ENCODE peak calls at places on chromosomes 11 and 22, in seven cellular contexts. One of them, this sample, is unnamed.

GRCh38 chr11:17991799-17992433 is 20.9 kb downstream of the SERGEF start:
- DNase-seq in prostate gland: no peak
- DNase-seq in lower lobe of right lung: no peak
- DNase-seq in left ventricle myocardium inferior: no peak
- DNase-seq in thoracic aorta: no peak
- DNase-seq in right cardiac atrium: no peak
- DNase-seq in substantia nigra: no peak
- DNase-seq in this sample: no peak

GRCh38 chr22:42156121-42156520 is 25.5 kb upstream of the CYP2D6 start:
- DNase-seq in prostate gland: no peak
- DNase-seq in lower lobe of right lung: no peak
- DNase-seq in left ventricle myocardium inferior: no peak
- DNase-seq in thoracic aorta: no peak
- DNase-seq in right cardiac atrium: no peak
- DNase-seq in substantia nigra: no peak
- DNase-seq in this sample: no peak

GRCh38 chr11:506238-506949 is 648 bp downstream of the RNH1 start:
- DNase-seq in prostate gland: peak; percentile 95
- DNase-seq in lower lobe of right lung: peak; percentile 99
- DNase-seq in left ventricle myocardium inferior: peak; percentile 98
- DNase-seq in thoracic aorta: peak; percentile 81
- DNase-seq in right cardiac atrium: peak; percentile 99
- DNase-seq in substantia nigra: peak; percentile 92
- DNase-seq in this sample: peak; percentile 98

GRCh38 chr22:46539169-46539568 is 1.7 kb upstream of the CELSR1 start:
- DNase-seq in prostate gland: peak; percentile 44
- DNase-seq in lower lobe of right lung: no peak
- DNase-seq in left ventricle myocardium inferior: no peak
- DNase-seq in thoracic aorta: no peak
- DNase-seq in right cardiac atrium: peak; percentile 3
- DNase-seq in substantia nigra: no peak
- DNase-seq in this sample: no peak

GRCh38 chr11:128496249-128496648 is 91.1 kb downstream of the ETS1 start:
- DNase-seq in prostate gland: no peak
- DNase-seq in lower lobe of right lung: no peak
- DNase-seq in left ventricle myocardium inferior: no peak
- DNase-seq in thoracic aorta: no peak
- DNase-seq in right cardiac atrium: no peak
- DNase-seq in substantia nigra: no peak
- DNase-seq in this sample: no peak

GRCh38 chr22:45468872-45469572 is 33.7 kb upstream of the FBLN1 start:
- DNase-seq in prostate gland: no peak
- DNase-seq in lower lobe of right lung: no peak
- DNase-seq in left ventricle myocardium inferior: no peak
- DNase-seq in thoracic aorta: no peak
- DNase-seq in right cardiac atrium: no peak
- DNase-seq in substantia nigra: no peak
- DNase-seq in this sample: no peak

GRCh38 chr22:39388261-39389011 is 11.1 kb upstream of the TAB1 start:
- DNase-seq in prostate gland: peak; percentile 68
- DNase-seq in lower lobe of right lung: peak; percentile 85
- DNase-seq in left ventricle myocardium inferior: peak; percentile 84
- DNase-seq in thoracic aorta: peak; percentile 41
- DNase-seq in right cardiac atrium: peak; percentile 96
- DNase-seq in substantia nigra: no peak
- DNase-seq in this sample: peak; percentile 73

GRCh38 chr11:65133724-65134123 is 595 bp downstream of the SYVN1 start:
- DNase-seq in prostate gland: no peak
- DNase-seq in lower lobe of right lung: no peak
- DNase-seq in left ventricle myocardium inferior: peak; percentile 39
- DNase-seq in thoracic aorta: no peak
- DNase-seq in right cardiac atrium: peak; percentile 84
- DNase-seq in substantia nigra: no peak
- DNase-seq in this sample: no peak

GRCh38 chr22:50606126-50606525 is 5.5 kb downstream of the MAPK8IP2 start:
- DNase-seq in prostate gland: no peak
- DNase-seq in lower lobe of right lung: no peak
- DNase-seq in left ventricle myocardium inferior: no peak
- DNase-seq in thoracic aorta: no peak
- DNase-seq in right cardiac atrium: peak; percentile 23
- DNase-seq in substantia nigra: no peak
- DNase-seq in this sample: no peak

GRCh38 chr11:13668957-13669521 is 571 bp downstream of the FAR1 start:
- DNase-seq in prostate gland: peak; percentile 37
- DNase-seq in lower lobe of right lung: peak; percentile 68
- DNase-seq in left ventricle myocardium inferior: peak; percentile 36
- DNase-seq in thoracic aorta: peak; percentile 4
- DNase-seq in right cardiac atrium: no peak
- DNase-seq in substantia nigra: no peak
- DNase-seq in this sample: no peak

GRCh38 chr22:46070722-46071450 is 79.4 kb upstream of the PPARA start:
- DNase-seq in prostate gland: no peak
- DNase-seq in lower lobe of right lung: peak; percentile 80
- DNase-seq in left ventricle myocardium inferior: peak; percentile 78
- DNase-seq in thoracic aorta: no peak
- DNase-seq in right cardiac atrium: peak; percentile 92
- DNase-seq in substantia nigra: peak; percentile 90
- DNase-seq in this sample: no peak

GRCh38 chr22:29387921-29388758 is at the start of gene AP1B1:
- DNase-seq in prostate gland: peak; percentile 90
- DNase-seq in lower lobe of right lung: peak; percentile 98
- DNase-seq in left ventricle myocardium inferior: peak; percentile 95
- DNase-seq in thoracic aorta: peak; percentile 71
- DNase-seq in right cardiac atrium: peak; percentile 98
- DNase-seq in substantia nigra: peak; percentile 51
- DNase-seq in this sample: peak; percentile 86

GRCh38 chr11:83852775-83853442 is 566.7 kb upstream of the CCDC90B start:
- DNase-seq in prostate gland: no peak
- DNase-seq in lower lobe of right lung: no peak
- DNase-seq in left ventricle myocardium inferior: no peak
- DNase-seq in thoracic aorta: no peak
- DNase-seq in right cardiac atrium: no peak
- DNase-seq in substantia nigra: no peak
- DNase-seq in this sample: no peak

GRCh38 chr11:85945296-85945695 is 90.1 kb downstream of the CCDC83 start:
- DNase-seq in prostate gland: no peak
- DNase-seq in lower lobe of right lung: no peak
- DNase-seq in left ventricle myocardium inferior: no peak
- DNase-seq in thoracic aorta: no peak
- DNase-seq in right cardiac atrium: no peak
- DNase-seq in substantia nigra: no peak
- DNase-seq in this sample: no peak

GRCh38 chr11:12841946-12842630 is 167.0 kb upstream of the RASSF10 start:
- DNase-seq in prostate gland: peak; percentile 28
- DNase-seq in lower lobe of right lung: no peak
- DNase-seq in left ventricle myocardium inferior: no peak
- DNase-seq in thoracic aorta: no peak
- DNase-seq in right cardiac atrium: no peak
- DNase-seq in substantia nigra: no peak
- DNase-seq in this sample: peak; percentile 52

DNA sequence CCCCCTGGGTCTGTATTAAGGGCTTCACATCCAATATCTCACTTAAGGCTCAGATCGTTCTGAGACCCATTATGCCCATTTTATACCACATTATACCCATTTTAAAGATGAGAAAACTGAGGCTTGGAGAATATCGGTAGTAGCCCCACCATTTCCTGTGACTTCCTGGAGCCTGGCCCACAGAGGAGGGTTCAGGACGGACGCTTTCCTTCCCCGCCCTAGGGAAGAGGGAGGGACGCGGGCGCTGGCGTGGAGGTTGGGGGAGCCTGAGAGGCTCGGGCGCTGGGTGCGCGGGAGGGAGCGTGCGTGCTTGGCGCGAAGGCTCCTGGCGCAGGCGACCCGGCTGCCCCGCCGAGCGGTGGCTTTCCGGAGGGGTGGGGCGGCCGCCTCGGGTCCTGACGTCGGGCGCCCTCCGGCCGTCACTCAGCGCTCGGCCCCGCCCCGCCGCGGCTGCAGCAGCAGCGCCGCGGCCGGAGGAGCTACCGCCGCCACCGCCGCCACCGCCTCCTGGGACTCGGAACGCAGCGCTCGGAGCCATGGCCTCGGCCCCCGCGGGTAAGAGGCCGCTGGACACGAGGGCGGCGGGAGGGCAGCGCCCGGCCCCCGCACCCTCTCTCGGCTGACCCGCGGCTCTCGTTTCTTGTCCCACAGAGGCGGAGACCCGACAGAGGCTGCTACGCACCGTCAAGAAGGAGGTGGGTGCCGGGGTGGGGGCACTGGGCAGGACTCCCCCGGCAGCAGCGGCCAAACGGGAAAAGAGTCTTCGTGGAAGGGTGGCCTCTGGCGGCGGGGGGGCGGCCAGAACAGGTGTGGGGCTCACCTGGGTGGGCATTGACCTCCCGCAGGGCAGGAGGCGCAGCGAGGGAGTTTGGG is at the start of gene SGSM1:
- DNase-seq in prostate gland: peak; percentile 75
- DNase-seq in lower lobe of right lung: peak; percentile 89
- DNase-seq in left ventricle myocardium inferior: peak; percentile 85
- DNase-seq in thoracic aorta: peak; percentile 25
- DNase-seq in right cardiac atrium: peak; percentile 95
- DNase-seq in substantia nigra: peak; percentile 31
- DNase-seq in this sample: peak; percentile 71
- H3K27ac ChIP-seq in prostate gland: peak within 1 kb of the TSS; percentile 73
- H3K27ac ChIP-seq in lower lobe of right lung: peak within 1 kb of the TSS; percentile 64
- H3K27ac ChIP-seq in left ventricle myocardium inferior: peak within 1 kb of the TSS; percentile 80
- H3K27ac ChIP-seq in thoracic aorta: peak within 1 kb of the TSS; percentile 94
- H3K27ac ChIP-seq in right cardiac atrium: peak within 1 kb of the TSS; percentile 61
- H3K27ac ChIP-seq in substantia nigra: peak within 1 kb of the TSS; percentile 77
- H3K27ac ChIP-seq in this sample: peak within 1 kb of the TSS; percentile 73

GRCh38 chr11:76376746-76377558 is 4.0 kb downstream of the THAP12 start:
- DNase-seq in prostate gland: no peak
- DNase-seq in lower lobe of right lung: no peak
- DNase-seq in left ventricle myocardium inferior: no peak
- DNase-seq in thoracic aorta: no peak
- DNase-seq in right cardiac atrium: no peak
- DNase-seq in substantia nigra: no peak
- DNase-seq in this sample: no peak
- H3K27ac ChIP-seq in prostate gland: no peak overlapping the region
- H3K27ac ChIP-seq in lower lobe of right lung: no peak overlapping the region
- H3K27ac ChIP-seq in left ventricle myocardium inferior: no peak overlapping the region
- H3K27ac ChIP-seq in thoracic aorta: no peak overlapping the region
- H3K27ac ChIP-seq in right cardiac atrium: no peak overlapping the region
- H3K27ac ChIP-seq in substantia nigra: no peak overlapping the region
- H3K27ac ChIP-seq in this sample: no peak overlapping the region

GRCh38 chr22:23276656-23277582 is 96.6 kb downstream of the BCR start:
- DNase-seq in prostate gland: no peak
- DNase-seq in lower lobe of right lung: no peak
- DNase-seq in left ventricle myocardium inferior: no peak
- DNase-seq in thoracic aorta: no peak
- DNase-seq in right cardiac atrium: peak; percentile 9
- DNase-seq in substantia nigra: no peak
- DNase-seq in this sample: no peak

GRCh38 chr22:23279781-23280180 is 99.5 kb downstream of the BCR start:
- DNase-seq in prostate gland: no peak
- DNase-seq in lower lobe of right lung: no peak
- DNase-seq in left ventricle myocardium inferior: no peak
- DNase-seq in thoracic aorta: no peak
- DNase-seq in right cardiac atrium: peak; percentile 41
- DNase-seq in substantia nigra: no peak
- DNase-seq in this sample: no peak

GRCh38 chr22:23275751-23276150 is 95.4 kb downstream of the BCR start:
- DNase-seq in prostate gland: no peak
- DNase-seq in lower lobe of right lung: no peak
- DNase-seq in left ventricle myocardium inferior: no peak
- DNase-seq in thoracic aorta: no peak
- DNase-seq in right cardiac atrium: peak; percentile 37
- DNase-seq in substantia nigra: no peak
- DNase-seq in this sample: no peak

GRCh38 chr22:23278883-23279675 is 98.8 kb downstream of the BCR start:
- DNase-seq in prostate gland: peak; percentile 94
- DNase-seq in lower lobe of right lung: peak; percentile 81
- DNase-seq in left ventricle myocardium inferior: no peak
- DNase-seq in thoracic aorta: no peak
- DNase-seq in right cardiac atrium: peak; percentile 49
- DNase-seq in substantia nigra: no peak
- DNase-seq in this sample: no peak

DNA sequence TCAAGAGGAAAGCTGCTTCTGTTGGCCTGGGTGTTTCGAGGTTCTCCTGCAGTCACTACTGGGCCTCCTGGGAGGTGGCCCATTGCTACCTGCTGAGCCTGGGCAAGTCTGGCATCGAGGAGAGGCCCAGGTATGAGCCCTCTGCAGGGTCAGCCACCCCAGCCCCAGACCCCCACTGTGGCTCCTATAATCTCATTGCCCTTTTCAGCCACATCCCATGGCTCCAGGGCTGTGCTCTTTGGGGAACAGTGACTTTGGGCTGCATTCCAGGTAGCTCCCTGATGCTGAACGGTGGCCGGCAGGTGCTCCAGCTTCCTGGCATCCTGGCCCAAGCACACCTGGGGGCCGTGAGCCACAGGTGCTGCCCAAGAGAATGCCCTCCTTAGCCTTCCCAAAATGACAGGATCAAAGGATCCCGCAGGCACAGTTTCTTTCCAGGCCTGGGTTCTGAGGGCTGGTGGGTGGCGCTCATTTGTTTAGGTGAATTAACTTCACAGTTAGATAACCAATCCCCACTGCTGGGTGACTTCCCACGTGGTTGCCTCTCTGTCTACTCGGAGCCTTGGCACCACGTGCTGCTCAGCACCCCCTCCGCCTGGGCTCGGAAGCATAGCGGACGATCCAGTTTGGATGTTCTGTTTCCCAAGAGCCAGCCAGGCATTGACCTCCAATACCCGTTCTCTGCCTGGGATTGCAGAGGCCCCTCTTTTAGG is 97.4 kb downstream of the BCR start:
- DNase-seq in prostate gland: no peak
- DNase-seq in lower lobe of right lung: no peak
- DNase-seq in left ventricle myocardium inferior: no peak
- DNase-seq in thoracic aorta: no peak
- DNase-seq in right cardiac atrium: no peak
- DNase-seq in substantia nigra: no peak
- DNase-seq in this sample: no peak
- H3K27ac ChIP-seq in prostate gland: peak overlapping the region; percentile 50
- H3K27ac ChIP-seq in lower lobe of right lung: peak overlapping the region; percentile 78
- H3K27ac ChIP-seq in left ventricle myocardium inferior: no peak overlapping the region
- H3K27ac ChIP-seq in thoracic aorta: peak overlapping the region; percentile 93
- H3K27ac ChIP-seq in right cardiac atrium: no peak overlapping the region
- H3K27ac ChIP-seq in substantia nigra: no peak overlapping the region
- H3K27ac ChIP-seq in this sample: peak overlapping the region; percentile 52

GRCh38 chr11:63671322-63672155 is at the start of gene ATL3:
- DNase-seq in prostate gland: peak; percentile 97
- DNase-seq in lower lobe of right lung: peak; percentile 99
- DNase-seq in left ventricle myocardium inferior: peak; percentile 98
- DNase-seq in thoracic aorta: peak; percentile 97
- DNase-seq in right cardiac atrium: peak; percentile 99
- DNase-seq in substantia nigra: peak; percentile 79
- DNase-seq in this sample: peak; percentile 95

GRCh38 chr11:63672156-63672463 is 934 bp upstream of the ATL3 start:
- DNase-seq in prostate gland: no peak
- DNase-seq in lower lobe of right lung: no peak
- DNase-seq in left ventricle myocardium inferior: no peak
- DNase-seq in thoracic aorta: no peak
- DNase-seq in right cardiac atrium: no peak
- DNase-seq in substantia nigra: no peak
- DNase-seq in this sample: no peak

GRCh38 chr11:63670738-63671321 is 346 bp downstream of the ATL3 start:
- DNase-seq in prostate gland: peak; percentile 54
- DNase-seq in lower lobe of right lung: peak; percentile 75
- DNase-seq in left ventricle myocardium inferior: peak; percentile 59
- DNase-seq in thoracic aorta: no peak
- DNase-seq in right cardiac atrium: peak; percentile 84
- DNase-seq in substantia nigra: peak; percentile 43
- DNase-seq in this sample: peak; percentile 39

GRCh38 chr11:63668396-63668795 is 2.8 kb downstream of the ATL3 start:
- DNase-seq in prostate gland: no peak
- DNase-seq in lower lobe of right lung: no peak
- DNase-seq in left ventricle myocardium inferior: no peak
- DNase-seq in thoracic aorta: no peak
- DNase-seq in right cardiac atrium: no peak
- DNase-seq in substantia nigra: no peak
- DNase-seq in this sample: no peak

GRCh38 chr11:63670077-63670737 is 969 bp downstream of the ATL3 start:
- DNase-seq in prostate gland: no peak
- DNase-seq in lower lobe of right lung: no peak
- DNase-seq in left ventricle myocardium inferior: no peak
- DNase-seq in thoracic aorta: no peak
- DNase-seq in right cardiac atrium: no peak
- DNase-seq in substantia nigra: no peak
- DNase-seq in this sample: no peak
- H3K27ac ChIP-seq in prostate gland: peak overlapping the region; percentile 98
- H3K27ac ChIP-seq in lower lobe of right lung: peak overlapping the region; percentile 99
- H3K27ac ChIP-seq in left ventricle myocardium inferior: peak overlapping the region; percentile 99
- H3K27ac ChIP-seq in thoracic aorta: peak overlapping the region; percentile 99
- H3K27ac ChIP-seq in right cardiac atrium: peak overlapping the region; percentile 69
- H3K27ac ChIP-seq in substantia nigra: peak overlapping the region; percentile 94
- H3K27ac ChIP-seq in this sample: peak overlapping the region; percentile 88

This sample was measured in caudate nucleus.